ENCODE peak calls at places on chromosomes 11 and 22, in seven cellular contexts. F is small intestine; G is NCI-H2227 treated with DMSO at 0.1 percent for 48 hours; B is cardiac muscle cell; Z is stimulated activated CD8-positive, alpha-beta memory T cell treated with anti-CD3 and anti-CD28 coated beads, Interleukin-4, amount 100 ng/mL, for 1 hour; V is stimulated activated CD4-positive, alpha-beta T cell treated with anti-CD3 and anti-CD28 coated beads, Interleukin-12 subunit alpha, Interleukin-12 subunit beta, amount 100 ng/mL, for 48 hours; N is transverse colon. M is an unnamed sample.

GRCh38 chr11:37710031-37710430 is 1112.0 kb upstream of the RAG2 start:
- DNase-seq in F (no peak), G (no peak), B (peak), Z (no peak), V (no peak), N (no peak), M (peak)

GRCh38 chr11:86673055-86673843 is 833 bp upstream of the ME3 start:
- DNase-seq in F (no peak), G (no peak), B (no peak), Z (no peak), V (no peak), N (no peak), M (no peak)

GRCh38 chr11:69934861-69935494 is 115.8 kb upstream of the FGF3 start:
- DNase-seq in F (peak), G (no peak), B (no peak), Z (no peak), V (no peak), N (no peak), M (no peak)

GRCh38 chr11:45383229-45383628 is 97.1 kb upstream of the SYT13 start:
- DNase-seq in F (no peak), G (no peak), B (peak), Z (no peak), V (no peak), N (no peak), M (peak)

GRCh38 chr22:19356708-19357269 is 65.3 kb upstream of the CLTCL1 start:
- DNase-seq in F (no peak), G (no peak), B (no peak), Z (no peak), V (no peak), N (no peak), M (no peak)

GRCh38 chr11:104043678-104044239 is 7.3 kb downstream of the DDI1 start:
- DNase-seq in F (no peak), G (no peak), B (peak), Z (no peak), V (no peak), N (no peak), M (peak)

GRCh38 chr22:50141891-50142363 is 28.6 kb upstream of the PANX2 start:
- DNase-seq in F (no peak), G (no peak), B (no peak), Z (no peak), V (no peak), N (no peak), M (no peak)

GRCh38 chr22:29475550-29475949 is 4.5 kb upstream of the NEFH start:
- DNase-seq in F (no peak), G (no peak), B (no peak), Z (no peak), V (no peak), N (no peak), M (no peak)

GRCh38 chr22:29152381-29153138 is 53.1 kb upstream of the EMID1 start:
- DNase-seq in F (no peak), G (no peak), B (peak), Z (no peak), V (no peak), N (no peak), M (peak)

GRCh38 chr11:36577859-36578258 is 10.1 kb downstream of the RAG1 start:
- DNase-seq in F (no peak), G (peak), B (peak), Z (no peak), V (no peak), N (no peak), M (peak)

GRCh38 chr22:28937206-28938025 is 54.0 kb downstream of the ZNRF3 start:
- DNase-seq in F (no peak), G (no peak), B (no peak), Z (no peak), V (no peak), N (no peak), M (no peak)

GRCh38 chr11:23078289-23078971 is 218.2 kb upstream of the CCDC179 start:
- DNase-seq in F (no peak), G (no peak), B (peak), Z (no peak), V (no peak), N (no peak), M (peak)

GRCh38 chr22:36419177-36419911 is 31.6 kb upstream of the MYH9 start:
- DNase-seq in F (peak), G (no peak), B (peak), Z (no peak), V (no peak), N (peak), M (peak)

GRCh38 chr11:75032550-75032935 is 43.8 kb downstream of the NEU3 start:
- DNase-seq in F (no peak), G (no peak), B (no peak), Z (no peak), V (no peak), N (no peak), M (no peak)

GRCh38 chr11:47185305-47186075 is 744 bp downstream of the PACSIN3 start:
- DNase-seq in F (no peak), G (no peak), B (peak), Z (no peak), V (no peak), N (peak), M (no peak)

GRCh38 chr11:18776324-18776723 is 15.3 kb downstream of the PTPN5 start:
- DNase-seq in F (no peak), G (no peak), B (no peak), Z (no peak), V (no peak), N (no peak), M (no peak)